ENCODE peak calls at places on chromosomes 7 and 10, in four cellular contexts. N is IMR-90, T is nephron progenitor cell, Z is psoas muscle. V is an unnamed sample.

GRCh38 chr7:115747174-115747573 is 283.4 kb downstream of the TFEC start:
- DNase-seq in N (peak; percentile 19), T (no peak), Z (no peak), V (no peak)

GRCh38 chr10:92756233-92757065 is 66.7 kb downstream of the HHEX start:
- DNase-seq in N (peak; percentile 44), T (no peak), Z (no peak), V (no peak)

GRCh38 chr7:137328389-137329120 is 15.0 kb downstream of the PTN start:
- DNase-seq in N (peak; percentile 53), T (no peak), Z (no peak), V (no peak)

GRCh38 chr10:24849537-24850299 is 102.7 kb downstream of the PRTFDC1 start:
- DNase-seq in N (no peak), T (no peak), Z (no peak), V (no peak)

GRCh38 chr10:93445097-93445960 is 36.8 kb downstream of the MYOF start:
- DNase-seq in N (peak; percentile 98), T (peak; percentile 87), Z (peak; percentile 90), V (peak; percentile 99)

GRCh38 chr7:11706666-11707605 is 125.1 kb downstream of the THSD7A start:
- DNase-seq in N (no peak), T (no peak), Z (no peak), V (peak; percentile 2)

GRCh38 chr10:132837905-132838304 is 52.0 kb upstream of the NKX6-2 start:
- DNase-seq in N (no peak), T (no peak), Z (no peak), V (no peak)

GRCh38 chr7:143214789-143215679 is 6.8 kb upstream of the TAS2R40 start:
- DNase-seq in N (peak; percentile 85), T (peak; percentile 62), Z (no peak), V (peak; percentile 32)

GRCh38 chr10:306654-307185 is 171.5 kb downstream of the ZMYND11 start:
- DNase-seq in N (no peak), T (peak; percentile 30), Z (no peak), V (no peak)

GRCh38 chr10:52410916-52411315 is 96.8 kb downstream of the DKK1 start:
- DNase-seq in N (no peak), T (no peak), Z (no peak), V (no peak)

GRCh38 chr7:15821484-15822122 is 135.1 kb upstream of the MEOX2 start:
- DNase-seq in N (no peak), T (no peak), Z (no peak), V (no peak)

GRCh38 chr7:79091661-79092060 is 361.8 kb downstream of the MAGI2 start:
- DNase-seq in N (peak; percentile 34), T (no peak), Z (no peak), V (no peak)

GRCh38 chr7:55563596-55564325 is 8.5 kb downstream of the VOPP1 start:
- DNase-seq in N (no peak), T (no peak), Z (no peak), V (no peak)

GRCh38 chr10:25174461-25175230 is at the start of gene GPR158:
- DNase-seq in N (peak; percentile 85), T (peak; percentile 96), Z (peak; percentile 81), V (peak; percentile 77)

GRCh38 chr7:94028768-94029167 is 24.6 kb upstream of the BET1 start:
- DNase-seq in N (peak; percentile 83), T (no peak), Z (no peak), V (no peak)

GRCh38 chr7:4820405-4820967 is 41.3 kb downstream of the PAPOLB start:
- DNase-seq in N (no peak), T (no peak), Z (peak; percentile 53), V (no peak)
- TF ChIP-seq CTCF in N (no peak), T (no peak), Z (no peak), V (no peak)

DNA sequence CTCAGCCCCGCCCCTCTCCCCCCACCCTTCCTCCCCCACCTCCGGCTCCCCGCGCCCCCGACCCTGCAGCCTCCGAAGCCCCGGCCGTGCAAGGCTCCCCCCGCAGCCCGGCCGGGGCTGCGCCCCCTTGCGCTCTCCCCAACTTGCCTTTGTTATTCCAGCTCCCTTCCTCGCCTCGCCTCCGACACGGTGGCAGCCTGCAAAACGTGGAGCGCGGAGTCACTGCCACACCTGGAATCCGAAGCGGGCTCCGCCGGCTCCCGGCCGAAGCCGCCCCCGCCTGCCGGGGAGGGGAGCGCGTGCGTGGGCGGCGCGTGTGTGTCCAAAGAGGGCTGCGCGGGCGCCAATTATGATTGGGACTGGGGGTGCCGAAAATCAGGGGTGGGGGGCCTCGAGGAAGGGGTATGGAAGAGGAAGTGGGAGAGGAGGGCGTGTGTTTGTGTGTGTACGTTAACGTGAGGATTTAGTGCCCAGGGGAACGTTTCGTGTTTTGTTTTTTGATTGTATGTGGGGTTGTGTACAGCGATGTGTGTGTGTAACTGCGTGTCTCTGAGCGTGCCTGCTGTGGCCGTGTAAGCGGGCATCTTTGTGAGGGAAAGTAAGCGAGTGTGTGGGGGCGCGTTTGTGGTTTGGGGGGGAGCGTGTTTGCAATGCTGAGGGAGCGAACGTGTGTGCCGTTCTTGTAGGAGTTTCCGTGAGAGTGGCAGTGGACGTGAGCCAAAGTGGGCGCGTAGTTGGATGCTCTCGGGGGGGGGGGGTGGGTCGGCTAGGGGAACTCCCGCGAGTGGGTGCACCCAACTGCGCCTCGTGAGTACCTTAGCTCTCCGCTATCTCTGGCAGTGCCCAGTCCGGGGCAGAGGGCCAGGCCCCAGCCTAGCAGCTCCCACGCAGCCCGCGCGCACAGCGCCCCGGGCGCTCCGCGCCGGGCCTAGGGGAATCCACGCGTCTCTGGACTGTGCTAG is 1.2 kb upstream of the ZMIZ1 start:
- DNase-seq in N (peak; percentile 91), T (peak; percentile 96), Z (peak; percentile 94), V (no peak)
- TF ChIP-seq CTCF in N (peak; percentile 44), T (no peak), Z (no peak), V (peak; percentile 12)

GRCh38 chr10:86524225-86524982 is 2.8 kb upstream of the WAPL start:
- DNase-seq in N (no peak), T (no peak), Z (no peak), V (no peak)

GRCh38 chr10:86523348-86523747 is 1.8 kb upstream of the WAPL start:
- DNase-seq in N (peak; percentile 22), T (peak; percentile 15), Z (no peak), V (no peak)

GRCh38 chr10:86522385-86522855 is 828 bp upstream of the WAPL start:
- DNase-seq in N (no peak), T (no peak), Z (no peak), V (no peak)

GRCh38 chr10:86521620-86522384 is at the start of gene WAPL:
- DNase-seq in N (peak; percentile 90), T (peak; percentile 96), Z (peak; percentile 97), V (peak; percentile 57)

DNA sequence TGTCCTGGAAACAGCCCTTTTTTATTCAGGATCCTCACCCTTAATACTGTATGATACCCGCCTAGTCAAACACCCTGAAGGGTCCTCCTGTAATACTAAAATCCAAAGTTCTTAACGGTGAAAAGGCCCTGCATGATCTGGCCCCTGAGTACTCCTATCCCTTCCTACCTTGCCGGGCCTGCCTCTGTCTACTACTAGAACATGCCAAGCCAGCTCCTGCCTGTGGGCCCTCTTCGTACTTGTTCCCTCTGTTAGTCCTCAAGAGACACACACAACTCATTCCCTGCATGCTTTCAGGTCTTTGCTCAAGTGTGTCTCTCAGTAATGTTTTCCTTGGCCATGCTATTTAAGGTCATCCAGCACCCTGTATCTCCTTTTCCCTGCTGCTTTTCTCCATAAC is 5.0 kb upstream of the WAPL start:
- DNase-seq in N (no peak), T (no peak), Z (no peak), V (no peak)
- TF ChIP-seq CTCF in N (no peak), T (no peak), Z (no peak), V (no peak)

GRCh38 chr10:80968903-80969302 is 431.2 kb downstream of the SH2D4B start:
- DNase-seq in N (no peak), T (no peak), Z (no peak), V (no peak)

GRCh38 chr10:80966326-80966986 is 428.8 kb downstream of the SH2D4B start:
- DNase-seq in N (no peak), T (no peak), Z (no peak), V (no peak)

DNA sequence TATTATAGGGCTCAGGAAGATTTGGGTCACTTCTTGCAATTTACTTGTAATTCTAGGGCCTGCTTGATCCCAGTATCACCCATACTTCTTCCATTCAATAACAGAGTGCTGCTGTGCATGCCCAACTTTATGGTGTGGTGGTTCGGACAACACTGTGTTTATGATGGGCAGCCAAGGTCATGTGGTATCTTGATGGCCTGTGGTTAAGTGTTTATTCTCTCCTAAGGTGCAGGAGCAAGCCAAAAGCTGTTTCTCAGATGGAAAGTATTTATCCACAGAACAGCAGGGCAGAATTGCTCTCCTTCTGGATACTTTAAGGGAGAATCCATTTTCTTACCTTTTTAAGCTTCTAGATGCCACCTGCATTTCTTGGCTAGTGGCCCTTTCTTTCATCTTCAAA is 433.8 kb downstream of the SH2D4B start:
- DNase-seq in N (no peak), T (no peak), Z (no peak), V (no peak)
- TF ChIP-seq CTCF in N (no peak), T (no peak), Z (no peak), V (no peak)

GRCh38 chr10:7625836-7626235 is 40.9 kb downstream of the ITIH5 start:
- DNase-seq in N (no peak), T (no peak), Z (peak; percentile 52), V (no peak)

GRCh38 chr10:7626283-7626682 is 40.5 kb downstream of the ITIH5 start:
- DNase-seq in N (no peak), T (no peak), Z (no peak), V (no peak)

GRCh38 chr10:7625009-7625408 is 41.8 kb downstream of the ITIH5 start:
- DNase-seq in N (no peak), T (no peak), Z (no peak), V (no peak)

GRCh38 chr10:7622969-7623368 is 43.8 kb downstream of the ITIH5 start:
- DNase-seq in N (no peak), T (peak; percentile 13), Z (no peak), V (no peak)
- TF ChIP-seq CTCF in N (no peak), T (peak; percentile 19), Z (no peak), V (no peak)